ENCODE peak calls at places on chromosomes 16 and 17, in six cellular contexts. P is heart right ventricle, M is hepatocyte, W is right atrium auricular region, G is RWPE1, N is lung. A is an unnamed sample.

GRCh38 chr17:10304758-10305300 is 68.0 kb downstream of the MYH13 start:
- DNase-seq in P (no peak), M (no peak), W (no peak), G (no peak), N (no peak), A (no peak)

GRCh38 chr16:30010817-30011504 is at the start of gene DOC2A:
- DNase-seq in P (no peak), M (peak), W (no peak), G (no peak), N (no peak), A (no peak)

GRCh38 chr17:6670999-6671398 is 19.4 kb downstream of the C17orf100 start:
- DNase-seq in P (no peak), M (no peak), W (no peak), G (no peak), N (no peak), A (no peak)

GRCh38 chr16:10895053-10895946 is 18.3 kb downstream of the CIITA start:
- DNase-seq in P (peak), M (peak), W (no peak), G (peak), N (no peak), A (no peak)

GRCh38 chr17:13415877-13416416 is 185.8 kb downstream of the HS3ST3A1 start:
- DNase-seq in P (peak), M (peak), W (peak), G (no peak), N (peak), A (no peak)

GRCh38 chr17:53792451-53792850 is 30.3 kb upstream of the KIF2B start:
- DNase-seq in P (no peak), M (no peak), W (no peak), G (no peak), N (no peak), A (no peak)

GRCh38 chr17:4147751-4148310 is 4.8 kb downstream of the CYB5D2 start:
- DNase-seq in P (no peak), M (no peak), W (no peak), G (no peak), N (no peak), A (no peak)

GRCh38 chr16:89013111-89013510 is 36.1 kb upstream of the CBFA2T3 start:
- DNase-seq in P (no peak), M (no peak), W (no peak), G (no peak), N (no peak), A (no peak)

GRCh38 chr17:73304971-73305786 is 6.6 kb downstream of the CDC42EP4 start:
- DNase-seq in P (peak), M (peak), W (peak), G (peak), N (peak), A (no peak)
- TF ChIP-seq CTCF in P (peak), M (peak), W (peak), G (no peak), N (no peak), A (peak)

DNA sequence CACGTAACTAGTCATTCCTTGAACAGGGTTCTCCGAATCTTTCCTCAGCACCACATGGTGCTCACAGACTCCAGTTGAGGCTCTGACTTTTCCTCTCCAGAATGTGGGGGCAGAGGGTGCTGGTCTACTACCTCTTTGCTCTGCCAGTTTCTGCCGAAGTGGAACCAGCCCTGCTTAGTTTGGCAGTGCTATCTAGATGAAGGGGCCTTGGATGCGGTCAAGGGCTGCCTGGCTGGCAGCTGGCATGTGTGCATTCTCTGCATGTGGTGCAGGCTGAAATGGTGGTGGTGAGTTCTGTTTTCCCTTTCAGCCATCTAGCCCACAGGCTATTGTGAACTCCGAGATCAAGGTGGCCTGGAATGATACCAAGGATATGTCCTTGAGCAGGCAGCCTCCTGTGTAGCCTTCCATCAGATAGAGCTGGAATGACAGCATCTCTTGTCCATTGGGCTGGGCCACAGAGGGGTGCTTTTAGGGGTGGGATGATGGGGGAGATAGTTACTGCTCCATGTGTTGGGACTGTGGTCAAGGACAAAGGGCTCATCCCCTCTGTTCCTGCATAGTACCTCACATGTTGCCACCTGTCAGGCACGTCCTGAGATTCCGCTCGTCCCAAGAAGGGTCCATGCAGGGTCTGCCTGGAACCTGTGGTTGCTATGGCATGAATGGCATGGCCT is 2.0 kb downstream of the DYNLL2 start:
- DNase-seq in P (no peak), M (no peak), W (no peak), G (no peak), N (no peak), A (no peak)
- TF ChIP-seq CTCF in P (no peak), M (no peak), W (no peak), G (no peak), N (no peak), A (no peak)

DNA sequence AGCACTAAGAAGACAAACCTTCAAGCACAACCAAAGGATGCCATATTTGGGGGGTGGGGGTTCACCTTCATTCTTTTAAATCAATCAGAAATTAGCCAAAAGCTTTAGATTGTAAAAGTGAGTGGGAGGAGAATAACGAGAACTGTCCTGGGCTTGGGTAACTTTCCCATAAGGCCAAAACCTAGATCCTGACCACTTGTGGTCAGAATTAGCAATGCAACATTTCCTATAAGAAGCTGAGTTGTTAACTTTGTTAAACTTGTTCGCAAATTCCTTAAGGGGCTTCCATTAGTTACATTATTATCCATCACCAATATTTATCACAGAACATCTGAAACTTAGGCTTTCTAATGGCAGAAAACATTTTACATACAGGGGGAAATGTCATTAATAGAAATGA is 25.1 kb downstream of the STAT5B start:
- DNase-seq in P (no peak), M (no peak), W (no peak), G (no peak), N (no peak), A (no peak)
- TF ChIP-seq CTCF in P (no peak), M (peak), W (peak), G (peak), N (no peak), A (peak)

DNA sequence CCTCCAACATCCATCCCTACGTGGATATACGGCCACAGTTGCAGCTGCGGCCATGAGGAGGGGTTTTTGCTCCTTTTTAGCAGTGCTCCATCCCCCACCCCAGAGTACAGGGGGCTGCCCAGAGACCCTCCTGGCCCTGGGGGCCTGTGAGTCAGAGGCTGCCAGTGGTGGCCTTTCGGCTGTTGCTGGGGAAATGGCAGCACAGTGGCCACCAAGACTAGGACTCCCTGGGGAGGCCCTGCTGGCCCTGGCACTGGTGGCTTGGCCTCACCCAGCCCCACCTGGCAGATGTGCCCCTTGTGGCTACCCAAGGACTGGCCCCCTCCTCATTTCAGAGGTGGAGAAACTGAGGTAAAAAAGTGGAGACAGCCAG is 29.1 kb downstream of the RAI1 start:
- DNase-seq in P (no peak), M (no peak), W (no peak), G (no peak), N (no peak), A (no peak)
- TF ChIP-seq CTCF in P (no peak), M (no peak), W (no peak), G (no peak), N (no peak), A (no peak)

GRCh38 chr16:55203570-55203969 is 120.4 kb upstream of the IRX6 start:
- DNase-seq in P (no peak), M (no peak), W (no peak), G (no peak), N (no peak), A (no peak)

GRCh38 chr16:55204094-55204493 is 119.9 kb upstream of the IRX6 start:
- DNase-seq in P (no peak), M (no peak), W (no peak), G (no peak), N (no peak), A (no peak)

GRCh38 chr16:55204923-55205322 is 119.1 kb upstream of the IRX6 start:
- DNase-seq in P (no peak), M (no peak), W (no peak), G (no peak), N (no peak), A (no peak)

GRCh38 chr16:55209626-55210025 is 114.4 kb upstream of the IRX6 start:
- DNase-seq in P (no peak), M (no peak), W (no peak), G (no peak), N (no peak), A (no peak)

DNA sequence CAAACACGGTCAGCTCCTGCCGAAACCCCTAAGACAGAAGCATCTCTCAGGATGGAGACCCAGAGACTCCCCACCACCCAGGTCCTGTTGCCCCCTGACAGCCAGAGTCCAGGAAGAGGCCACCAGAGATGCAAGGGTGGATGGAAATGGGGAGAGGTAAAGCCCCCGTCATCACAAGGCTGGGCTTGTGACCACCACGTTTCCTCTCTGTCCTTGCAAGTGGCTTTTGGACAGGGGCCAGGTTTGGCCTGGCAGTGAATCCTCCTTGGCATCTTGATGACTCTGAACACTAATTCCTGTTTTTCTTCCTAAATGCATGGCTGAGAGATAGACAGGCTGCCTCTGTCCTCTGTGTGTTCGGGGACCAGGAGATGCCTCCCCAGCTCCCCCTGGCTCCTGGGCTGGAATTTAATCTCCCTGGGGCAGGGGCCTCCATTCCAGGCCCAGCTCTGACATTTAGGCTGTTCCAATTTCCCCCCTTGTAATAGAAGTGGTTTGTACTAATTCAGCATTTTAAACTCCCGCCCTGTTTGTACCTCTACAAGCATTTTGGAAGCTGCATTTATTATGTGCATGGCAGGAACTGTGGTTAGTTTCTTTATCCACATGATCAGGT is 116.2 kb upstream of the IRX6 start:
- DNase-seq in P (no peak), M (no peak), W (no peak), G (no peak), N (no peak), A (no peak)
- TF ChIP-seq CTCF in P (no peak), M (no peak), W (no peak), G (no peak), N (no peak), A (no peak)

GRCh38 chr16:23296994-23297393 is 5.1 kb upstream of the SCNN1B start:
- DNase-seq in P (no peak), M (no peak), W (no peak), G (no peak), N (no peak), A (no peak)
- TF ChIP-seq CTCF in P (no peak), M (no peak), W (peak), G (peak), N (no peak), A (peak)

GRCh38 chr17:82212331-82213250 is at the start of gene CCDC57:
- DNase-seq in P (peak), M (peak), W (no peak), G (peak), N (peak), A (no peak)
- TF ChIP-seq CTCF in P (no peak), M (no peak), W (peak), G (no peak), N (no peak), A (no peak)